ENCODE peak calls at places on chromosome 3, in four cellular contexts. Z, C, O and T are unnamed samples. For H3K4me1, the result is how much of the 10 kb centered on the place peaks cover.

GRCh38 chr3:61682671-61683408 is 121.5 kb downstream of the PTPRG start:
- DNase-seq in O (no peak), Z (no peak), C (peak), T (no peak)

GRCh38 chr3:13113346-13114335 is 40.4 kb upstream of the IQSEC1 start:
- DNase-seq in C (no peak), Z (no peak), O (peak), T (peak)

GRCh38 chr3:119703900-119704531 is 1.2 kb downstream of the CFAP91 start:
- DNase-seq in Z (no peak), C (no peak), O (no peak), T (no peak)

GRCh38 chr3:155667988-155668387 is 76.9 kb downstream of the PLCH1 start:
- DNase-seq in C (no peak), O (no peak), Z (no peak), T (no peak)

GRCh38 chr3:49803464-49804140 is 541 bp downstream of the INKA1 start:
- DNase-seq in C (no peak), O (peak), Z (no peak), T (no peak)

GRCh38 chr3:89246326-89246725 is 138.9 kb downstream of the EPHA3 start:
- DNase-seq in O (no peak), C (peak), Z (no peak), T (no peak)

GRCh38 chr3:195896361-195897080 is 11.8 kb downstream of the TNK2 start:
- DNase-seq in O (no peak), Z (peak), C (peak), T (no peak)

GRCh38 chr3:53843195-53844177 is 2.7 kb downstream of the CHDH start:
- DNase-seq in O (peak), C (no peak), Z (peak), T (no peak)

GRCh38 chr3:104367000-104367399 is 999.7 kb upstream of the ALCAM start:
- DNase-seq in O (no peak), C (no peak), Z (no peak), T (no peak)

GRCh38 chr3:129688310-129688895 is 81.9 kb upstream of the PLXND1 start:
- DNase-seq in O (peak), Z (peak), C (peak), T (no peak)

GRCh38 chr3:25493786-25494185 is 65.7 kb downstream of the RARB start:
- DNase-seq in C (no peak), O (no peak), Z (no peak), T (no peak)

GRCh38 chr3:9550999-9551398 is 2.6 kb downstream of the LHFPL4 start:
- DNase-seq in Z (no peak), O (no peak), C (peak), T (no peak)

GRCh38 chr3:127488141-127488672 is 102.3 kb downstream of the TPRA1 start:
- DNase-seq in O (no peak), C (no peak), Z (peak), T (no peak)

GRCh38 chr3:10758304-10759037 is 57.6 kb upstream of the SLC6A11 start:
- DNase-seq in C (peak), O (peak), Z (peak), T (no peak)

GRCh38 chr3:72334681-72335457 is 513.4 kb downstream of the SHQ1 start:
- DNase-seq in Z (no peak), C (peak), O (no peak), T (no peak)

GRCh38 chr3:36911990-36912804 is 32.7 kb downstream of the TRANK1 start:
- DNase-seq in Z (peak), O (no peak), C (no peak), T (no peak)

GRCh38 chr3:192296845-192297244 is 430.5 kb downstream of the FGF12 start:
- DNase-seq in O (no peak), C (no peak), Z (no peak), T (no peak)

GRCh38 chr3:10695595-10696285 is 120.3 kb upstream of the SLC6A11 start:
- DNase-seq in Z (no peak), C (no peak), O (no peak), T (no peak)

GRCh38 chr3:124014366-124014942 is 22.5 kb upstream of the ROPN1 start:
- DNase-seq in C (no peak), O (no peak), Z (no peak), T (no peak)

GRCh38 chr3:77038468-77038927 is 1.4 kb upstream of the ROBO2 start:
- DNase-seq in Z (peak), C (peak), O (peak), T (peak)

GRCh38 chr3:139202226-139202958 is 141.4 kb upstream of the MRPS22 start:
- DNase-seq in C (peak), O (peak), Z (no peak), T (no peak)

GRCh38 chr3:13012228-13012691 is 61.0 kb downstream of the IQSEC1 start:
- DNase-seq in O (peak), C (no peak), Z (no peak), T (peak)

GRCh38 chr3:14001136-14001535 is 121.3 kb upstream of the WNT7A start:
- DNase-seq in Z (no peak), C (no peak), O (no peak), T (no peak)

GRCh38 chr3:188165596-188165995 is 11.6 kb downstream of the LPP start:
- DNase-seq in Z (no peak), C (no peak), O (no peak), T (no peak)

GRCh38 chr3:184563941-184564684 is 2.5 kb downstream of the EPHB3 start:
- DNase-seq in C (no peak), O (no peak), Z (no peak), T (no peak)
- H3K4me3 ChIP-seq in C (peak), O (no peak), Z (no peak), T (peak)

GRCh38 chr3:52088445-52089367 is 32.3 kb upstream of the DUSP7 start:
- DNase-seq in C (no peak), Z (no peak), O (no peak), T (peak)
- H3K27ac ChIP-seq in C (no peak), Z (no peak), O (no peak), T (no peak)

GRCh38 chr3:184596233-184596632 is 34.6 kb downstream of the EPHB3 start:
- DNase-seq in Z (no peak), O (no peak), C (no peak), T (no peak)

GRCh38 chr3:184593923-184594303 is 32.3 kb downstream of the EPHB3 start:
- DNase-seq in O (no peak), C (no peak), Z (no peak), T (no peak)

GRCh38 chr3:184594386-184595035 is 32.9 kb downstream of the EPHB3 start:
- DNase-seq in O (no peak), Z (no peak), C (no peak), T (no peak)

GRCh38 chr3:184596886-184597575 is 35.4 kb downstream of the EPHB3 start:
- DNase-seq in O (no peak), C (no peak), Z (no peak), T (peak)

DNA sequence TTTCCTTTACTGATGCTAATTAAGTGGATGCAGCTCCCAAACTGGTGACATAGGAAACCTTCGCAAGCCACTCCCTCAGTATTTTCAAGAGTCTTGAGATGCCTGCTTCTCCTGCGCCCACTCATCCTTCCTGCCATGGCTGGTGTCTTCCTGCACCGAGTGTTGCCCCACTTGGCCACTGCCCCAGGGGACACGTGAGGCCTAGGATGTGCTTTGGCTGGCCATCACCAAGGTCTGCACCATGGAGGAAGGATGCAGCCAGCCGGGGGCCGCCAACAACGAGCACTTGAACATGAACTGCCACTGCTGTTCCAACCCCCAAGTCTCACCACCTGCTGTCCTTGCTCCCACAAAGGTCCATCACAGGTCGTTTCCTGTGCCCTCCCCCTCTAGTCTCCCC is 34.1 kb downstream of the EPHB3 start:
- DNase-seq in O (no peak), C (no peak), Z (no peak), T (no peak)
- H3K4me1 ChIP-seq in O (under half), C (under half), Z (under half), T (under half)

GRCh38 chr3:197295871-197296270 is 2.5 kb downstream of the DLG1 start:
- DNase-seq in C (no peak), O (no peak), Z (no peak), T (no peak)
- H3K4me3 ChIP-seq in C (no peak), O (no peak), Z (no peak), T (peak)

GRCh38 chr3:194091141-194091540 is 44.8 kb upstream of the HES1 start:
- DNase-seq in Z (no peak), C (peak), O (no peak), T (no peak)

GRCh38 chr3:194095464-194095863 is 40.5 kb upstream of the HES1 start:
- DNase-seq in C (no peak), O (peak), Z (peak), T (peak)

GRCh38 chr3:194093822-194094221 is 42.1 kb upstream of the HES1 start:
- DNase-seq in Z (no peak), O (no peak), C (no peak), T (no peak)

GRCh38 chr3:194090716-194091115 is 45.2 kb upstream of the HES1 start:
- DNase-seq in O (no peak), C (no peak), Z (no peak), T (no peak)

DNA sequence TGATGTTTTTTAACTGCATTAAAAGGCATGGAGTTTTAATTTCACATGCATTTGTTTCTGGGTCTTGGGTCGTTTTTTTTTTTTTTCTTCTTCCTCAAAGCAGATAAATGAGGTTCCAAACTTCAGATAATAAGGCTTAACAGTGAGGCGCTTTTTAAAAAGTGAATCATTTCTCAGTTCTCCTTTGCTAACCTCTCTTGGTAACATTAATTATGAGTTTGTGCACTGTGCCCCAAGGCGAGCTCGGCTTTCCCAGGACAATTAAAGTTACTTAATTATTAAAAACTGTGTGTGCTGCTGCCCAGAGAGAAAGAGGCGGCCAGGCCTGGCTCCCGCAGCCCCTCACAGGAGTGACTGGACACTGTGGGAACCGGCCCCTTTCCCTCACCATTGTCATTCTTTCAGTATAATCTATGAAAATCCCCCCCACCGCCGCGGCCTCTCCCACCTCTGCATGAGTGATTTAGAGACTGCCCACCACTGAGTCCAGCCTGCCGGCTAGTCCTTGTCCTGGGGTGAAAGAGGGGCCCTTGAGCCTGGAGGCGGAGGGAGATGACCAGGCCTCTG is 43.1 kb upstream of the HES1 start:
- DNase-seq in C (no peak), Z (no peak), O (peak), T (no peak)
- H3K27ac ChIP-seq in C (no peak), Z (no peak), O (peak), T (no peak)

GRCh38 chr3:113233497-113233896 is 22.1 kb downstream of the BOC start:
- DNase-seq in O (no peak), Z (no peak), C (no peak), T (no peak)

GRCh38 chr3:113231827-113232253 is 20.5 kb downstream of the BOC start:
- DNase-seq in Z (no peak), C (peak), O (peak), T (no peak)

GRCh38 chr3:113231391-113231790 is 20.0 kb downstream of the BOC start:
- DNase-seq in O (no peak), Z (no peak), C (no peak), T (no peak)

GRCh38 chr3:113234028-113234427 is 22.7 kb downstream of the BOC start:
- DNase-seq in Z (no peak), C (no peak), O (no peak), T (no peak)

GRCh38 chr3:113232367-113232766 is 21.0 kb downstream of the BOC start:
- DNase-seq in C (no peak), Z (no peak), O (no peak), T (no peak)
- H3K4me1 ChIP-seq in C (under half), Z (under half), O (under half), T (under half)

GRCh38 chr3:138135141-138135832 is 3.1 kb upstream of the A4GNT start:
- DNase-seq in C (no peak), O (no peak), Z (no peak), T (no peak)

GRCh38 chr3:138132239-138132638 is at the start of gene A4GNT:
- DNase-seq in Z (no peak), O (no peak), C (no peak), T (no peak)

GRCh38 chr3:138137901-138138300 is 5.7 kb upstream of the A4GNT start:
- DNase-seq in C (no peak), Z (no peak), O (no peak), T (no peak)

GRCh38 chr3:138136208-138136607 is 4.0 kb upstream of the A4GNT start:
- DNase-seq in Z (no peak), O (no peak), C (no peak), T (no peak)

DNA sequence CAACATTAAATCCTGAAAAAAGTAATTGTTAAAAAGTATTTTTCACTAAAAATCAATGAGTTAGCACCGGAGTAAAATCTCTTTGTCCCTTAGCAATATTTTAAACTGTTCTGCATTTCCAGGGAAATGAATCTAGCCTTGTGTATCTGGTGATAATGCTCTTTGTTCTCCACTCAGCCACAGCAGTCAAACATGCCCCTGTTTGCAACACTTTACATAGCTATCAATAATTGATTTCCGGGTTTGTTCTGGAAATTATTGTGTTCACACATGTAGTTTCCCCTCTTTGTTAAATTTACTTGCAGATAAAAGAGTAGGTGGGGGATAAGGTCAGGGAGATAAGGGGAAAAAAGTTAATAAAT is 3.6 kb upstream of the A4GNT start:
- DNase-seq in Z (no peak), C (no peak), O (no peak), T (no peak)
- H3K4me3 ChIP-seq in Z (no peak), C (no peak), O (no peak), T (no peak)

GRCh38 chr3:97138914-97139541 is 324.6 kb downstream of the EPHA6 start:
- DNase-seq in O (no peak), Z (no peak), C (peak), T (no peak)
- H3K27ac ChIP-seq in O (no peak), Z (no peak), C (no peak), T (no peak)

DNA sequence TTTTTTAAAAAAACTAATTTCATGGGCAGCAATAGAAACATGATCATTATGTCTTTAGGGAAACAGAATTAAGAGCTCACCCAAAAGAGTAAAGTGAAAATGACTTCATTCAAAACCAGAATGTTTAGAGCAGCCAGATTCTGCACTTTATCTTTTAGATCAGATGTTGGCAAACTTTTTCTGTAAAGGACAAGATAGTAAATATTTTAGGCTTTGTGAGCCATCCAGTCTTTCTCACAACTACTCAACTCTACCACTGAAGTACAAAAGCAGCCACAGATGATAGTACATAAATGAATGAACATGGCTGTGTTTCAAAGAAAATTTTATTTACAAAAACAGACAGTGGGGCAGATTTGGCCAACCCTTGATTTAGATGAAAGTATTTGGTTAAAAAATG is 84.5 kb downstream of the SETD2 start:
- DNase-seq in C (no peak), O (no peak), Z (no peak), T (no peak)
- H3K4me1 ChIP-seq in C (under half), O (under half), Z (under half), T (under half)

GRCh38 chr3:17840651-17841050 is 98.2 kb upstream of the TBC1D5 start:
- DNase-seq in O (no peak), Z (no peak), C (peak), T (no peak)
- H3K4me3 ChIP-seq in O (no peak), Z (no peak), C (no peak), T (no peak)